ENCODE peak calls at places on chromosomes 2 and 18, in seven cellular contexts. One of them, this sample, is unnamed.

GRCh38 chr18:57775937-57776336 is 27.2 kb downstream of the ATP8B1 start:
- DNase-seq in epithelial cell of esophagus: peak
- DNase-seq in Caco-2: no peak
- DNase-seq in dorsolateral prefrontal cortex: no peak
- DNase-seq in fibroblast of pulmonary artery: no peak
- DNase-seq in psoas muscle: no peak
- DNase-seq in pancreas: no peak
- DNase-seq in this sample: peak

GRCh38 chr2:26630669-26631360 is 10.4 kb downstream of the CIB4 start:
- DNase-seq in pancreas: no peak
- DNase-seq in epithelial cell of esophagus: peak
- DNase-seq in fibroblast of pulmonary artery: peak
- DNase-seq in Caco-2: peak
- DNase-seq in dorsolateral prefrontal cortex: no peak
- DNase-seq in psoas muscle: no peak
- DNase-seq in this sample: peak

GRCh38 chr2:45651415-45652089 is at the start of gene PRKCE:
- DNase-seq in Caco-2: peak
- DNase-seq in pancreas: peak
- DNase-seq in dorsolateral prefrontal cortex: peak
- DNase-seq in psoas muscle: peak
- DNase-seq in fibroblast of pulmonary artery: no peak
- DNase-seq in epithelial cell of esophagus: peak
- DNase-seq in this sample: no peak

GRCh38 chr2:191369034-191369433 is 123.8 kb downstream of the MYO1B start:
- DNase-seq in dorsolateral prefrontal cortex: no peak
- DNase-seq in fibroblast of pulmonary artery: peak
- DNase-seq in pancreas: no peak
- DNase-seq in Caco-2: no peak
- DNase-seq in psoas muscle: no peak
- DNase-seq in epithelial cell of esophagus: no peak
- DNase-seq in this sample: no peak

GRCh38 chr2:1627628-1628371 is 116.5 kb downstream of the PXDN start:
- DNase-seq in psoas muscle: no peak
- DNase-seq in dorsolateral prefrontal cortex: no peak
- DNase-seq in Caco-2: peak
- DNase-seq in fibroblast of pulmonary artery: no peak
- DNase-seq in pancreas: no peak
- DNase-seq in epithelial cell of esophagus: no peak
- DNase-seq in this sample: no peak

GRCh38 chr2:43399515-43400245 is 173.3 kb upstream of the ZFP36L2 start:
- DNase-seq in pancreas: no peak
- DNase-seq in epithelial cell of esophagus: no peak
- DNase-seq in psoas muscle: no peak
- DNase-seq in Caco-2: no peak
- DNase-seq in dorsolateral prefrontal cortex: no peak
- DNase-seq in fibroblast of pulmonary artery: peak
- DNase-seq in this sample: no peak

GRCh38 chr2:27703638-27704341 is 40.1 kb downstream of the SLC4A1AP start:
- DNase-seq in dorsolateral prefrontal cortex: peak
- DNase-seq in psoas muscle: peak
- DNase-seq in fibroblast of pulmonary artery: peak
- DNase-seq in pancreas: peak
- DNase-seq in Caco-2: peak
- DNase-seq in epithelial cell of esophagus: peak
- DNase-seq in this sample: peak

GRCh38 chr2:144304127-144304665 is 215.7 kb downstream of the ZEB2 start:
- DNase-seq in dorsolateral prefrontal cortex: no peak
- DNase-seq in epithelial cell of esophagus: no peak
- DNase-seq in fibroblast of pulmonary artery: no peak
- DNase-seq in Caco-2: no peak
- DNase-seq in psoas muscle: no peak
- DNase-seq in pancreas: no peak
- DNase-seq in this sample: no peak

GRCh38 chr2:37287966-37288365 is 36.7 kb downstream of the PRKD3 start:
- DNase-seq in epithelial cell of esophagus: peak
- DNase-seq in psoas muscle: no peak
- DNase-seq in dorsolateral prefrontal cortex: no peak
- DNase-seq in Caco-2: no peak
- DNase-seq in fibroblast of pulmonary artery: no peak
- DNase-seq in pancreas: no peak
- DNase-seq in this sample: no peak

GRCh38 chr18:26301681-26302080 is 75.4 kb downstream of the TAF4B start:
- DNase-seq in dorsolateral prefrontal cortex: no peak
- DNase-seq in psoas muscle: no peak
- DNase-seq in pancreas: no peak
- DNase-seq in epithelial cell of esophagus: peak
- DNase-seq in Caco-2: no peak
- DNase-seq in fibroblast of pulmonary artery: peak
- DNase-seq in this sample: peak

GRCh38 chr2:100865819-100866462 is 46.0 kb downstream of the NPAS2 start:
- DNase-seq in Caco-2: no peak
- DNase-seq in psoas muscle: no peak
- DNase-seq in fibroblast of pulmonary artery: peak
- DNase-seq in pancreas: no peak
- DNase-seq in epithelial cell of esophagus: peak
- DNase-seq in dorsolateral prefrontal cortex: no peak
- DNase-seq in this sample: peak

GRCh38 chr2:61854435-61855177 is 746 bp upstream of the FAM161A start:
- DNase-seq in psoas muscle: peak
- DNase-seq in fibroblast of pulmonary artery: peak
- DNase-seq in dorsolateral prefrontal cortex: peak
- DNase-seq in epithelial cell of esophagus: peak
- DNase-seq in Caco-2: peak
- DNase-seq in pancreas: peak
- DNase-seq in this sample: peak

DNA sequence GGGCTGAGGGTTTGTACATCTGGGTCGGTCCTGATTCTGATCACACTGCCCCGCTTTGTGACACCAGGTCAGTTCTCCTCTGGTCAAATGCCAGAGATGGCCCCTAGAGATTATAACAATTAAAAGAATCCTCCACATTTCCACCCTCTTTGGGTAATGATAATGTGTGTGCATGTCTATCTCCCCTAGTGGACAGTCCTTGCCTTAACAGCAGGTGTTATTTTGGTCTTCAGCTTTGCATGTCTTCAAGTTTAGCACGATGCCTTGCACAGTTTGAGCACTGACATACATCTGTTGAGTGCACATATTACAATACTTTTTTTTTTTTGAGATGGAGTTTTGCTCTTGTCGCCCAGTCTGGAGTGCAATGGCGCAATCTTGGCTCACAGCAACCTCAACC is 25.7 kb upstream of the COX7A2L start:
- DNase-seq in Caco-2: no peak
- DNase-seq in fibroblast of pulmonary artery: no peak
- DNase-seq in epithelial cell of esophagus: peak
- DNase-seq in pancreas: no peak
- DNase-seq in dorsolateral prefrontal cortex: no peak
- DNase-seq in psoas muscle: no peak
- DNase-seq in this sample: no peak
- TF ChIP-seq CTCF in Caco-2: peak
- TF ChIP-seq CTCF in fibroblast of pulmonary artery: peak
- TF ChIP-seq CTCF in epithelial cell of esophagus: peak
- TF ChIP-seq CTCF in pancreas: no peak
- TF ChIP-seq CTCF in dorsolateral prefrontal cortex: no peak
- TF ChIP-seq CTCF in psoas muscle: no peak
- TF ChIP-seq CTCF in this sample: peak

GRCh38 chr2:181894381-181894780 is 2.9 kb downstream of the ITPRID2 start:
- DNase-seq in pancreas: no peak
- DNase-seq in psoas muscle: no peak
- DNase-seq in fibroblast of pulmonary artery: no peak
- DNase-seq in epithelial cell of esophagus: no peak
- DNase-seq in dorsolateral prefrontal cortex: no peak
- DNase-seq in Caco-2: no peak
- DNase-seq in this sample: no peak
- H3K4me3 ChIP-seq in pancreas: peak
- H3K4me3 ChIP-seq in psoas muscle: peak
- H3K4me3 ChIP-seq in fibroblast of pulmonary artery: peak
- H3K4me3 ChIP-seq in epithelial cell of esophagus: peak
- H3K4me3 ChIP-seq in dorsolateral prefrontal cortex: peak
- H3K4me3 ChIP-seq in Caco-2: no peak
- H3K4me3 ChIP-seq in this sample: peak

DNA sequence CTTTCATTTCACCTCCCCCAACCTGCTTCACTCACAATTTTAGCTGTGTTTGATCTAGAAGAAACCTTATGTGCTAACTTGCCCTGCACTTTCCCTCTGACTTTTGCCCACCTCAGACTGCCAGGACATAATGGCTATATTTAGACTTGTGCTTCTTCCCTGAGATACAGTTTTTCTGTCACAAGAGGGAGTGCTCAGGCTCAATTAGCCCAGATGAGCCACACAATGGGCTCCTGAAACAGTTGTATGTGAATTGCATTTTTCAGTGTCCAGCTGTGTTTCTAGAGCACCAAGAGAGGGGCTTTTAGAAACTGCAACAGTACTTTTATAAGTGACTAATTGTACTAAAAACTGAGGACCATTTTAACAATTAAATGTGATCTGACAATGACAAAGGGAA is 109.6 kb downstream of the FSHR start:
- DNase-seq in pancreas: no peak
- DNase-seq in dorsolateral prefrontal cortex: no peak
- DNase-seq in fibroblast of pulmonary artery: peak
- DNase-seq in epithelial cell of esophagus: no peak
- DNase-seq in Caco-2: no peak
- DNase-seq in psoas muscle: no peak
- DNase-seq in this sample: no peak
- TF ChIP-seq CTCF in pancreas: no peak
- TF ChIP-seq CTCF in dorsolateral prefrontal cortex: no peak
- TF ChIP-seq CTCF in fibroblast of pulmonary artery: peak
- TF ChIP-seq CTCF in epithelial cell of esophagus: no peak
- TF ChIP-seq CTCF in Caco-2: peak
- TF ChIP-seq CTCF in psoas muscle: no peak
- TF ChIP-seq CTCF in this sample: peak

GRCh38 chr2:224400174-224400810 is 1.6 kb downstream of the FAM124B start:
- DNase-seq in pancreas: no peak
- DNase-seq in psoas muscle: no peak
- DNase-seq in fibroblast of pulmonary artery: no peak
- DNase-seq in epithelial cell of esophagus: no peak
- DNase-seq in dorsolateral prefrontal cortex: no peak
- DNase-seq in Caco-2: no peak
- DNase-seq in this sample: no peak

GRCh38 chr2:224404766-224405165 is 2.9 kb upstream of the FAM124B start:
- DNase-seq in dorsolateral prefrontal cortex: no peak
- DNase-seq in pancreas: no peak
- DNase-seq in epithelial cell of esophagus: no peak
- DNase-seq in psoas muscle: no peak
- DNase-seq in Caco-2: no peak
- DNase-seq in fibroblast of pulmonary artery: no peak
- DNase-seq in this sample: no peak

GRCh38 chr2:224403657-224404056 is 1.8 kb upstream of the FAM124B start:
- DNase-seq in Caco-2: no peak
- DNase-seq in epithelial cell of esophagus: peak
- DNase-seq in psoas muscle: no peak
- DNase-seq in dorsolateral prefrontal cortex: no peak
- DNase-seq in fibroblast of pulmonary artery: no peak
- DNase-seq in pancreas: no peak
- DNase-seq in this sample: no peak

GRCh38 chr2:224400886-224401632 is 848 bp downstream of the FAM124B start:
- DNase-seq in fibroblast of pulmonary artery: no peak
- DNase-seq in psoas muscle: no peak
- DNase-seq in pancreas: no peak
- DNase-seq in Caco-2: no peak
- DNase-seq in epithelial cell of esophagus: no peak
- DNase-seq in dorsolateral prefrontal cortex: no peak
- DNase-seq in this sample: no peak

DNA sequence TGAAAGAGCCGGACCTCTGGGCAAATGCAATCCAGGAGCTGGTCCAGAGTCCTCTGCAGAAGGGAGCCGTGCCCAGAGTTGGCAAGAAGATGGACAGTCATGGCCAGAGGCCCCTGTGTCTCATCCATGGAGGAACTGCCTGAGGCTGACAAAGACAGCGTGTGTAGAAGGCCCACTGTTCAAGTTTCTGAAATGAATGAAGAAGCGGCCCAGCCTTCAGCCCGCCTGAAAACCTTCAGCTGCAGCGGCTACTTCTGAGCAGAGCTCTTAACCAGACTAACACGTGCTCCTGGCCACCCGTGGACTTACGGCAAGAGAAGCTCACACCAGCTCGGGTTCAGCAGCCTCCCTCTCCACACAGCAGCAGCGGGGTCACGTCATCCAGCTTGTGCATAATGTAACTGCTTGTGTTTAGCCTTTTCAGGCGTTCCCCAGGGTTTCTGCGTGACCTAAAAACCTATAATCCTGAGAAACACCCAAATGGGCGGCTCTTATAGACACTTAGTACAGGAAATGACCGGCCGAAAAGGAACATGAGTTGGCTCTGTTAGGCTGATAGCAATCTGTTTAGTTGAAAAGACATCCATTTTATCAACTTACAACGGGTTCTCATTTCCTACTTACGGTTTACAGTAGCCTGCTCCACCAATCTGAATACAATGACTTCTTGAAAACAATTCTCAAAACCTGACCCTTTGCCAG is at the start of gene FAM124B:
- DNase-seq in pancreas: no peak
- DNase-seq in Caco-2: no peak
- DNase-seq in dorsolateral prefrontal cortex: no peak
- DNase-seq in fibroblast of pulmonary artery: peak
- DNase-seq in psoas muscle: peak
- DNase-seq in epithelial cell of esophagus: no peak
- DNase-seq in this sample: no peak
- H3K4me3 ChIP-seq in pancreas: peak
- H3K4me3 ChIP-seq in Caco-2: no peak
- H3K4me3 ChIP-seq in dorsolateral prefrontal cortex: peak
- H3K4me3 ChIP-seq in fibroblast of pulmonary artery: peak
- H3K4me3 ChIP-seq in psoas muscle: peak
- H3K4me3 ChIP-seq in epithelial cell of esophagus: no peak
- H3K4me3 ChIP-seq in this sample: no peak

DNA sequence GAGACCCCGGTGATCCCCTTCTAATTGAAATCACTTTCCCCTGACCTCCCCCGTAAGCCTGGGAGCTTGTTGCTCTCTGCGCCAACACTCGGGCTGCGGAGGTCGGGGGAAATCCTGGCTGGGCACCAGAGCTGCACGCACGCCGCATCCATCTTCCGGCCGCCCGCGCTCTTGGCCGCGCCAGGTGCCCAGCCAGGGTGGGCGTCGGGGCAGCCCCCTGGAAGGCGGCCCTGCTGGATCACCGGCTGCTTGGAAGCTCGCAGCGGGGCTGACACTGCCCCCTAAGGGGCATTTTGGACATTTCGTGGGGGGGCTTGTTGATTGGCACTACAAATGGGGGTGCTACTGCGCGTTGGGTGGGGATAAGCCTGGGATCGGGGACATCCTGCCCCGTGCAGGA is 280.3 kb upstream of the SKOR2 start:
- DNase-seq in epithelial cell of esophagus: no peak
- DNase-seq in pancreas: no peak
- DNase-seq in psoas muscle: no peak
- DNase-seq in Caco-2: no peak
- DNase-seq in fibroblast of pulmonary artery: no peak
- DNase-seq in dorsolateral prefrontal cortex: no peak
- DNase-seq in this sample: no peak
- TF ChIP-seq CTCF in epithelial cell of esophagus: no peak
- TF ChIP-seq CTCF in pancreas: no peak
- TF ChIP-seq CTCF in psoas muscle: no peak
- TF ChIP-seq CTCF in Caco-2: no peak
- TF ChIP-seq CTCF in fibroblast of pulmonary artery: no peak
- TF ChIP-seq CTCF in dorsolateral prefrontal cortex: no peak
- TF ChIP-seq CTCF in this sample: no peak

GRCh38 chr2:79832540-79833234 is 319.8 kb downstream of the CTNNA2 start:
- DNase-seq in psoas muscle: no peak
- DNase-seq in epithelial cell of esophagus: peak
- DNase-seq in Caco-2: no peak
- DNase-seq in dorsolateral prefrontal cortex: no peak
- DNase-seq in fibroblast of pulmonary artery: no peak
- DNase-seq in pancreas: no peak
- DNase-seq in this sample: no peak
- H3K4me3 ChIP-seq in psoas muscle: no peak
- H3K4me3 ChIP-seq in epithelial cell of esophagus: no peak
- H3K4me3 ChIP-seq in Caco-2: no peak
- H3K4me3 ChIP-seq in dorsolateral prefrontal cortex: peak
- H3K4me3 ChIP-seq in fibroblast of pulmonary artery: no peak
- H3K4me3 ChIP-seq in pancreas: no peak
- H3K4me3 ChIP-seq in this sample: no peak

GRCh38 chr18:10249270-10249669 is 205.2 kb upstream of the APCDD1 start:
- DNase-seq in psoas muscle: no peak
- DNase-seq in pancreas: no peak
- DNase-seq in dorsolateral prefrontal cortex: no peak
- DNase-seq in epithelial cell of esophagus: no peak
- DNase-seq in Caco-2: no peak
- DNase-seq in fibroblast of pulmonary artery: no peak
- DNase-seq in this sample: no peak
- TF ChIP-seq CTCF in psoas muscle: no peak
- TF ChIP-seq CTCF in pancreas: no peak
- TF ChIP-seq CTCF in dorsolateral prefrontal cortex: no peak
- TF ChIP-seq CTCF in epithelial cell of esophagus: no peak
- TF ChIP-seq CTCF in Caco-2: peak
- TF ChIP-seq CTCF in fibroblast of pulmonary artery: no peak
- TF ChIP-seq CTCF in this sample: no peak

This sample was measured in mammary epithelial cell.